ENCODE peak calls at places on chromosomes 2 and 18, in five cellular contexts. K is HCT116, N is GM12878, H is HepG2, Q is H1. D is an unnamed sample.

GRCh38 chr18:73793386-73793785 is 354.2 kb downstream of the FBXO15 start:
- DNase-seq in K (no peak), N (no peak), H (no peak), Q (no peak), D (no peak)

GRCh38 chr2:239425496-239426098 is 24.8 kb upstream of the HDAC4 start:
- DNase-seq in K (no peak), N (no peak), H (no peak), Q (no peak), D (no peak)

GRCh38 chr2:43273477-43273876 is 47.1 kb upstream of the ZFP36L2 start:
- DNase-seq in K (no peak), N (no peak), H (no peak), Q (no peak), D (no peak)

GRCh38 chr2:229174794-229175529 is 96.1 kb downstream of the PID1 start:
- DNase-seq in K (no peak), N (no peak), H (no peak), Q (no peak), D (no peak)

GRCh38 chr2:207670887-207671286 is 40.6 kb upstream of the CCNYL1 start:
- DNase-seq in K (no peak), N (no peak), H (no peak), Q (no peak), D (peak; percentile 26)

GRCh38 chr2:195861821-195862220 is 204.8 kb downstream of the SLC39A10 start:
- DNase-seq in K (no peak), N (no peak), H (no peak), Q (no peak), D (no peak)

GRCh38 chr2:121994238-121995206 is 239.1 kb downstream of the TSN start:
- DNase-seq in K (no peak), N (no peak), H (no peak), Q (no peak), D (no peak)

GRCh38 chr2:232988444-232988843 is 24.6 kb downstream of the NGEF start:
- DNase-seq in K (peak; percentile 98), N (no peak), H (peak; percentile 87), Q (peak; percentile 44), D (peak; percentile 18)

GRCh38 chr2:120729410-120730052 is 6.1 kb upstream of the GLI2 start:
- DNase-seq in K (peak; percentile 37), N (no peak), H (no peak), Q (no peak), D (peak; percentile 16)

GRCh38 chr2:43019025-43019367 is 207.4 kb downstream of the ZFP36L2 start:
- DNase-seq in K (no peak), N (no peak), H (no peak), Q (no peak), D (no peak)

GRCh38 chr2:236574000-236574399 is 4.4 kb downstream of the ACKR3 start:
- DNase-seq in K (no peak), N (no peak), H (no peak), Q (no peak), D (no peak)

GRCh38 chr2:234682492-234683228 is 185.8 kb upstream of the ARL4C start:
- DNase-seq in K (no peak), N (no peak), H (peak; percentile 41), Q (no peak), D (no peak)

GRCh38 chr18:10518595-10519273 is 7.1 kb upstream of the NAPG start:
- DNase-seq in K (no peak), N (no peak), H (peak; percentile 16), Q (no peak), D (peak; percentile 38)

GRCh38 chr2:74206180-74206688 is 7.8 kb downstream of the MTHFD2 start:
- DNase-seq in K (no peak), N (peak; percentile 61), H (no peak), Q (no peak), D (peak; percentile 42)

GRCh38 chr18:49321800-49322461 is 138.5 kb downstream of the DYM start:
- DNase-seq in K (no peak), N (no peak), H (no peak), Q (no peak), D (no peak)

GRCh38 chr2:32455816-32456215 is 99.0 kb downstream of the BIRC6 start:
- DNase-seq in K (no peak), N (no peak), H (no peak), Q (no peak), D (no peak)

GRCh38 chr2:29725610-29726009 is 195.8 kb downstream of the ALK start:
- DNase-seq in K (no peak), N (no peak), H (no peak), Q (no peak), D (no peak)

GRCh38 chr2:177241771-177242135 is 22.8 kb downstream of the NFE2L2 start:
- DNase-seq in K (no peak), N (no peak), H (no peak), Q (no peak), D (no peak)

GRCh38 chr18:45686892-45687611 is 36.9 kb upstream of the SLC14A1 start:
- DNase-seq in K (no peak), N (no peak), H (no peak), Q (no peak), D (no peak)

GRCh38 chr2:28346587-28346986 is 46.1 kb upstream of the FOSL2 start:
- DNase-seq in K (no peak), N (no peak), H (no peak), Q (no peak), D (no peak)

GRCh38 chr2:236794074-236794473 is 224.4 kb downstream of the ACKR3 start:
- DNase-seq in K (no peak), N (no peak), H (no peak), Q (no peak), D (no peak)

GRCh38 chr2:128949360-128949759 is 630.7 kb upstream of the HS6ST1 start:
- DNase-seq in K (no peak), N (no peak), H (no peak), Q (no peak), D (no peak)

GRCh38 chr2:217151509-217152206 is 291.8 kb upstream of the TNP1 start:
- DNase-seq in K (no peak), N (no peak), H (no peak), Q (no peak), D (no peak)

GRCh38 chr2:113842919-113843736 is 46.8 kb upstream of the ACTR3 start:
- DNase-seq in K (no peak), N (no peak), H (no peak), Q (no peak), D (no peak)

GRCh38 chr2:188495990-188496431 is 204.3 kb downstream of the GULP1 start:
- DNase-seq in K (peak; percentile 86), N (no peak), H (no peak), Q (no peak), D (peak; percentile 1)
- TF ChIP-seq SIN3A in K (peak; percentile 56), N (no peak), H (no peak), Q (no peak), D (no peak)

GRCh38 chr2:88903744-88904353 is 212.4 kb downstream of the RPIA start:
- DNase-seq in K (peak; percentile 31), N (no peak), H (peak; percentile 58), Q (no peak), D (peak; percentile 54)
- TF ChIP-seq SP1 in K (no peak), N (no peak), H (no peak), Q (no peak), D (no peak)

DNA sequence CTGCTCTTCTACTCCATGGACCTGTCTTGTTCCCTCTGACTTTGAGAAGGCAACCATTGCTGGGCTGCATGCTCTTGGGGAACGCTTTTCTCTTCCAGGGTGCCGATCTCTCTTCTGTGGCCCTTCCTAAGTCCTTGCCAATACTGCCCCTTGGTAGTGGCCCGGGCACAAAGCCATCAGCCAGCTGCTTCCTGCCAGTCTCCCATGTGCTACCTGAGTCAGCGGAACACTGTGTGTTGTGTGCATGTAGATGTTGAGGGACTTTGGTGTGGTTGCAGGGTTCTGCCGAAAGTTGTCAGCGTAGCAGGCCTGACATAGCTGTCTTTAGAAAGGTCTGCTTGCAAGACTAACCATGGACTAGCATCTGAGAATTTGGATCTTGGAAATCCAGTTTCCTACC is 35.4 kb downstream of the MGAT5 start:
- DNase-seq in K (no peak), N (no peak), H (no peak), Q (no peak), D (no peak)
- H3K4me2 ChIP-seq in K (no peak overlapping the region), N (peak overlapping the region; percentile 48), H (no peak overlapping the region), Q (no peak overlapping the region), D (no peak overlapping the region)

GRCh38 chr18:69401475-69402218 is 959 bp downstream of the DOK6 start:
- DNase-seq in K (no peak), N (no peak), H (no peak), Q (no peak), D (no peak)
- TF ChIP-seq SIN3A in K (no peak), N (no peak), H (no peak), Q (no peak), D (no peak)

GRCh38 chr18:78932281-78932680 is 47.3 kb upstream of the SALL3 start:
- DNase-seq in K (no peak), N (no peak), H (no peak), Q (no peak), D (no peak)
- TF ChIP-seq SP1 in K (no peak), N (no peak), H (no peak), Q (no peak), D (no peak)

DNA sequence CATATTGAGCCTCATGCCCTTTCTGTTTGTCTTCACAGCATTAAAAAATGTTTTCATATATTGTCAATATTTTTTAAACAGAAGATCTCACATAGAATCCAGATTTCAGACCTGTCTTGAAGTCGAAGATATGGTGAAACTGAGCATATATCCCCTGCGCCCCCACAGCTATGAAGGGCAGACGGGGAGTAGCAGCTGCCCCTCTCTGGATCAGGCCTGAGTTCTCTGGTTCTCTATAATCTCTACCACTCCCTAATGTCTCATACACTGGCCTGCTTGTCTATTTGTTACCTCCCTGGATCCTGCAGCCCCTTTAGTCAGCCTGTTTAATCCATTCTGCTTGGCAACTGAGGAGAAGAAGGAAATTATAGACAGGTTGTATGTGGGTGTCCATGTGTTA is 122.4 kb downstream of the LNPK start:
- DNase-seq in K (no peak), N (no peak), H (no peak), Q (no peak), D (peak; percentile 22)
- H3K4me2 ChIP-seq in K (no peak overlapping the region), N (no peak overlapping the region), H (no peak overlapping the region), Q (no peak overlapping the region), D (no peak overlapping the region)

DNA sequence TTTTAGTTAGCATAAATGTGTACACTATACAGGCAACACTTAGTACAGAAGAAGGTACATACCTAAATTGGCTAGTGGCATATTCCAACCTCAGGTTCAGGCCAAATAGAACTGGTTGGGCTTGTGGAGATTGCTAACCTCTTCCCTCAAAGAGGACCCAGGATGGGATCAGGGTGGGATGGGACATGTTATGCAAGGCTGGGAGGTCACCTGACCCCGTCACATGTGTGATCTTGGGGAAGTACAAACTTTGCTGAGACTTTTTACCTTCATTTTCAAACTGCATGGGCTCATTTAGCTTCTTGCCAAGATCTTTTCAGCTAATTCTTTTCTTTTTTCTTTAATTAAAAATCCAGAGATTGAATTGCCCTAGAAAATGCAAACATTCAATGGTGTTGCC is 36.9 kb downstream of the TMEM17 start:
- DNase-seq in K (no peak), N (no peak), H (no peak), Q (no peak), D (no peak)
- TF ChIP-seq SIN3A in K (no peak), N (no peak), H (no peak), Q (no peak), D (no peak)

GRCh38 chr2:190575263-190575662 is 40.7 kb upstream of the NEMP2 start:
- DNase-seq in K (no peak), N (no peak), H (no peak), Q (no peak), D (no peak)
- TF ChIP-seq SP1 in K (no peak), N (no peak), H (no peak), Q (no peak), D (no peak)

GRCh38 chr2:72562451-72563153 is 263.2 kb downstream of the EXOC6B start:
- DNase-seq in K (no peak), N (no peak), H (no peak), Q (no peak), D (no peak)
- H3K4me2 ChIP-seq in K (peak overlapping the region; percentile 10), N (no peak overlapping the region), H (no peak overlapping the region), Q (no peak overlapping the region), D (no peak overlapping the region)

D was measured in K562.